ENCODE peak calls at places on chromosomes 5 and 9, in nine cellular contexts. One of them, this sample, is unnamed.

GRCh38 chr5:14035859-14036440 is 91.5 kb upstream of the DNAH5 start:
- DNase-seq in M059J: peak
- DNase-seq in A172: peak
- DNase-seq in islet precursor cell: peak
- DNase-seq in neural crest cell: no peak
- DNase-seq in T-cell: no peak
- DNase-seq in fibroblast of lung: peak
- DNase-seq in NCI-H1436 treated with DMSO at 0.1 percent for 48 hours: no peak
- DNase-seq in epithelial cell of esophagus: peak
- DNase-seq in this sample: peak

GRCh38 chr9:101536351-101536750 is 2.7 kb downstream of the RNF20 start:
- DNase-seq in M059J: peak
- DNase-seq in A172: no peak
- DNase-seq in islet precursor cell: no peak
- DNase-seq in neural crest cell: no peak
- DNase-seq in T-cell: no peak
- DNase-seq in fibroblast of lung: peak
- DNase-seq in NCI-H1436 treated with DMSO at 0.1 percent for 48 hours: no peak
- DNase-seq in epithelial cell of esophagus: peak
- DNase-seq in this sample: no peak

GRCh38 chr5:169649486-169649885 is 12.4 kb downstream of the DOCK2 start:
- DNase-seq in M059J: peak
- DNase-seq in A172: no peak
- DNase-seq in islet precursor cell: no peak
- DNase-seq in neural crest cell: no peak
- DNase-seq in T-cell: no peak
- DNase-seq in fibroblast of lung: peak
- DNase-seq in NCI-H1436 treated with DMSO at 0.1 percent for 48 hours: no peak
- DNase-seq in epithelial cell of esophagus: no peak
- DNase-seq in this sample: no peak

GRCh38 chr5:115605436-115605835 is 3.2 kb upstream of the TICAM2 start:
- DNase-seq in M059J: no peak
- DNase-seq in A172: no peak
- DNase-seq in islet precursor cell: no peak
- DNase-seq in neural crest cell: no peak
- DNase-seq in T-cell: no peak
- DNase-seq in fibroblast of lung: no peak
- DNase-seq in NCI-H1436 treated with DMSO at 0.1 percent for 48 hours: no peak
- DNase-seq in epithelial cell of esophagus: no peak
- DNase-seq in this sample: no peak

GRCh38 chr9:87100001-87100400 is 152.7 kb upstream of the GAS1 start:
- DNase-seq in M059J: no peak
- DNase-seq in A172: no peak
- DNase-seq in islet precursor cell: no peak
- DNase-seq in neural crest cell: no peak
- DNase-seq in T-cell: no peak
- DNase-seq in fibroblast of lung: no peak
- DNase-seq in NCI-H1436 treated with DMSO at 0.1 percent for 48 hours: no peak
- DNase-seq in epithelial cell of esophagus: no peak
- DNase-seq in this sample: no peak

GRCh38 chr9:95669253-95669652 is 152.5 kb upstream of the PTCH1 start:
- DNase-seq in M059J: no peak
- DNase-seq in A172: no peak
- DNase-seq in islet precursor cell: no peak
- DNase-seq in neural crest cell: no peak
- DNase-seq in T-cell: no peak
- DNase-seq in fibroblast of lung: no peak
- DNase-seq in NCI-H1436 treated with DMSO at 0.1 percent for 48 hours: no peak
- DNase-seq in epithelial cell of esophagus: no peak
- DNase-seq in this sample: no peak

GRCh38 chr5:95759634-95760033 is 28.5 kb downstream of the RHOBTB3 start:
- DNase-seq in M059J: peak
- DNase-seq in A172: peak
- DNase-seq in islet precursor cell: no peak
- DNase-seq in neural crest cell: no peak
- DNase-seq in T-cell: no peak
- DNase-seq in fibroblast of lung: peak
- DNase-seq in NCI-H1436 treated with DMSO at 0.1 percent for 48 hours: no peak
- DNase-seq in epithelial cell of esophagus: no peak
- DNase-seq in this sample: no peak

GRCh38 chr5:95029569-95030366 is 255.1 kb downstream of the MCTP1 start:
- DNase-seq in M059J: peak
- DNase-seq in A172: peak
- DNase-seq in islet precursor cell: no peak
- DNase-seq in neural crest cell: no peak
- DNase-seq in T-cell: no peak
- DNase-seq in fibroblast of lung: no peak
- DNase-seq in NCI-H1436 treated with DMSO at 0.1 percent for 48 hours: no peak
- DNase-seq in epithelial cell of esophagus: no peak
- DNase-seq in this sample: peak

GRCh38 chr5:74945561-74946165 is 79.5 kb upstream of the FAM169A start:
- DNase-seq in M059J: no peak
- DNase-seq in A172: no peak
- DNase-seq in islet precursor cell: no peak
- DNase-seq in neural crest cell: no peak
- DNase-seq in T-cell: no peak
- DNase-seq in fibroblast of lung: no peak
- DNase-seq in NCI-H1436 treated with DMSO at 0.1 percent for 48 hours: no peak
- DNase-seq in epithelial cell of esophagus: no peak
- DNase-seq in this sample: no peak

GRCh38 chr9:124270504-124271335 is 13.0 kb downstream of the NEK6 start:
- DNase-seq in M059J: no peak
- DNase-seq in A172: no peak
- DNase-seq in islet precursor cell: no peak
- DNase-seq in neural crest cell: no peak
- DNase-seq in T-cell: no peak
- DNase-seq in fibroblast of lung: no peak
- DNase-seq in NCI-H1436 treated with DMSO at 0.1 percent for 48 hours: no peak
- DNase-seq in epithelial cell of esophagus: no peak
- DNase-seq in this sample: no peak

GRCh38 chr9:97979778-97980478 is 3.2 kb upstream of the ANP32B start:
- DNase-seq in M059J: no peak
- DNase-seq in A172: no peak
- DNase-seq in islet precursor cell: no peak
- DNase-seq in neural crest cell: no peak
- DNase-seq in T-cell: no peak
- DNase-seq in fibroblast of lung: no peak
- DNase-seq in NCI-H1436 treated with DMSO at 0.1 percent for 48 hours: no peak
- DNase-seq in epithelial cell of esophagus: no peak
- DNase-seq in this sample: no peak

GRCh38 chr5:38751103-38751502 is 94.7 kb upstream of the OSMR start:
- DNase-seq in M059J: no peak
- DNase-seq in A172: no peak
- DNase-seq in islet precursor cell: no peak
- DNase-seq in neural crest cell: no peak
- DNase-seq in T-cell: no peak
- DNase-seq in fibroblast of lung: no peak
- DNase-seq in NCI-H1436 treated with DMSO at 0.1 percent for 48 hours: no peak
- DNase-seq in epithelial cell of esophagus: no peak
- DNase-seq in this sample: peak

GRCh38 chr5:1867815-1868143 is 14.9 kb downstream of the IRX4 start:
- DNase-seq in M059J: no peak
- DNase-seq in A172: no peak
- DNase-seq in islet precursor cell: no peak
- DNase-seq in neural crest cell: no peak
- DNase-seq in T-cell: no peak
- DNase-seq in fibroblast of lung: no peak
- DNase-seq in NCI-H1436 treated with DMSO at 0.1 percent for 48 hours: no peak
- DNase-seq in epithelial cell of esophagus: no peak
- DNase-seq in this sample: no peak

GRCh38 chr5:105475401-105475800 is 1912.8 kb upstream of the NUDT12 start:
- DNase-seq in M059J: no peak
- DNase-seq in A172: no peak
- DNase-seq in islet precursor cell: no peak
- DNase-seq in neural crest cell: no peak
- DNase-seq in T-cell: no peak
- DNase-seq in fibroblast of lung: no peak
- DNase-seq in NCI-H1436 treated with DMSO at 0.1 percent for 48 hours: no peak
- DNase-seq in epithelial cell of esophagus: no peak
- DNase-seq in this sample: no peak